ENCODE peak calls at places on chromosomes 6 and 20, in seven cellular contexts. One of them, this sample, is unnamed.

GRCh38 chr6:16319813-16320532 is 81.6 kb downstream of the GMPR start:
- DNase-seq in CD8-positive, alpha-beta T cell: peak; percentile 66
- DNase-seq in Peyer's patch: peak; percentile 71
- DNase-seq in fibroblast of pulmonary artery: peak; percentile 90
- DNase-seq in cardiac muscle cell: peak; percentile 74
- DNase-seq in heart left ventricle: peak; percentile 82
- DNase-seq in PC-3: peak; percentile 83
- DNase-seq in this sample: no peak

GRCh38 chr20:57536759-57537724 is 12.1 kb upstream of the CTCFL start:
- DNase-seq in CD8-positive, alpha-beta T cell: no peak
- DNase-seq in Peyer's patch: peak; percentile 82
- DNase-seq in fibroblast of pulmonary artery: no peak
- DNase-seq in cardiac muscle cell: no peak
- DNase-seq in heart left ventricle: no peak
- DNase-seq in PC-3: no peak
- DNase-seq in this sample: no peak

GRCh38 chr6:166625356-166625755 is 1.7 kb downstream of the RPS6KA2 start:
- DNase-seq in CD8-positive, alpha-beta T cell: no peak
- DNase-seq in Peyer's patch: no peak
- DNase-seq in fibroblast of pulmonary artery: peak; percentile 88
- DNase-seq in cardiac muscle cell: no peak
- DNase-seq in heart left ventricle: no peak
- DNase-seq in PC-3: peak; percentile 12
- DNase-seq in this sample: no peak

GRCh38 chr6:138817799-138818198 is 21.9 kb downstream of the ECT2L start:
- DNase-seq in CD8-positive, alpha-beta T cell: no peak
- DNase-seq in Peyer's patch: peak; percentile 80
- DNase-seq in fibroblast of pulmonary artery: peak; percentile 66
- DNase-seq in cardiac muscle cell: peak; percentile 8
- DNase-seq in heart left ventricle: no peak
- DNase-seq in PC-3: peak; percentile 98
- DNase-seq in this sample: peak; percentile 51

GRCh38 chr6:105838156-105838555 is 248.0 kb upstream of the PRDM1 start:
- DNase-seq in CD8-positive, alpha-beta T cell: no peak
- DNase-seq in Peyer's patch: no peak
- DNase-seq in fibroblast of pulmonary artery: no peak
- DNase-seq in cardiac muscle cell: no peak
- DNase-seq in heart left ventricle: peak; percentile 34
- DNase-seq in PC-3: no peak
- DNase-seq in this sample: no peak

GRCh38 chr6:97077380-97077779 is 152.9 kb downstream of the KLHL32 start:
- DNase-seq in CD8-positive, alpha-beta T cell: no peak
- DNase-seq in Peyer's patch: no peak
- DNase-seq in fibroblast of pulmonary artery: peak; percentile 7
- DNase-seq in cardiac muscle cell: no peak
- DNase-seq in heart left ventricle: no peak
- DNase-seq in PC-3: no peak
- DNase-seq in this sample: no peak

GRCh38 chr20:37846573-37846972 is 56.4 kb upstream of the VSTM2L start:
- DNase-seq in CD8-positive, alpha-beta T cell: no peak
- DNase-seq in Peyer's patch: no peak
- DNase-seq in fibroblast of pulmonary artery: no peak
- DNase-seq in cardiac muscle cell: no peak
- DNase-seq in heart left ventricle: no peak
- DNase-seq in PC-3: no peak
- DNase-seq in this sample: no peak

GRCh38 chr6:161079566-161080262 is 88.1 kb downstream of the MAP3K4 start:
- DNase-seq in CD8-positive, alpha-beta T cell: peak; percentile 25
- DNase-seq in Peyer's patch: no peak
- DNase-seq in fibroblast of pulmonary artery: peak; percentile 71
- DNase-seq in cardiac muscle cell: no peak
- DNase-seq in heart left ventricle: no peak
- DNase-seq in PC-3: peak; percentile 73
- DNase-seq in this sample: peak; percentile 28

GRCh38 chr20:33407796-33408195 is 6.5 kb upstream of the CDK5RAP1 start:
- DNase-seq in CD8-positive, alpha-beta T cell: no peak
- DNase-seq in Peyer's patch: no peak
- DNase-seq in fibroblast of pulmonary artery: no peak
- DNase-seq in cardiac muscle cell: no peak
- DNase-seq in heart left ventricle: no peak
- DNase-seq in PC-3: no peak
- DNase-seq in this sample: no peak

GRCh38 chr20:6838181-6838826 is 70.8 kb downstream of the BMP2 start:
- DNase-seq in CD8-positive, alpha-beta T cell: no peak
- DNase-seq in Peyer's patch: no peak
- DNase-seq in fibroblast of pulmonary artery: no peak
- DNase-seq in cardiac muscle cell: no peak
- DNase-seq in heart left ventricle: no peak
- DNase-seq in PC-3: peak; percentile 75
- DNase-seq in this sample: no peak

GRCh38 chr6:13624871-13625288 is 9.7 kb downstream of the NOL7 start:
- DNase-seq in CD8-positive, alpha-beta T cell: peak; percentile 26
- DNase-seq in Peyer's patch: no peak
- DNase-seq in fibroblast of pulmonary artery: peak; percentile 65
- DNase-seq in cardiac muscle cell: peak; percentile 55
- DNase-seq in heart left ventricle: no peak
- DNase-seq in PC-3: peak; percentile 69
- DNase-seq in this sample: no peak

GRCh38 chr6:105431226-105431625 is 28.3 kb upstream of the PREP start:
- DNase-seq in CD8-positive, alpha-beta T cell: peak; percentile 21
- DNase-seq in Peyer's patch: no peak
- DNase-seq in fibroblast of pulmonary artery: peak; percentile 78
- DNase-seq in cardiac muscle cell: peak; percentile 64
- DNase-seq in heart left ventricle: no peak
- DNase-seq in PC-3: peak; percentile 75
- DNase-seq in this sample: no peak

GRCh38 chr20:8133816-8134451 is 1.9 kb downstream of the PLCB1 start:
- DNase-seq in CD8-positive, alpha-beta T cell: no peak
- DNase-seq in Peyer's patch: no peak
- DNase-seq in fibroblast of pulmonary artery: no peak
- DNase-seq in cardiac muscle cell: no peak
- DNase-seq in heart left ventricle: no peak
- DNase-seq in PC-3: no peak
- DNase-seq in this sample: no peak

GRCh38 chr6:141415896-141416295 is 716.8 kb upstream of the GJE1 start:
- DNase-seq in CD8-positive, alpha-beta T cell: no peak
- DNase-seq in Peyer's patch: no peak
- DNase-seq in fibroblast of pulmonary artery: no peak
- DNase-seq in cardiac muscle cell: no peak
- DNase-seq in heart left ventricle: no peak
- DNase-seq in PC-3: peak; percentile 8
- DNase-seq in this sample: no peak

GRCh38 chr20:5780233-5781217 is 30.3 kb downstream of the SHLD1 start:
- DNase-seq in CD8-positive, alpha-beta T cell: no peak
- DNase-seq in Peyer's patch: no peak
- DNase-seq in fibroblast of pulmonary artery: no peak
- DNase-seq in cardiac muscle cell: no peak
- DNase-seq in heart left ventricle: no peak
- DNase-seq in PC-3: peak; percentile 52
- DNase-seq in this sample: no peak

GRCh38 chr6:12311106-12311505 is 20.9 kb downstream of the EDN1 start:
- DNase-seq in CD8-positive, alpha-beta T cell: no peak
- DNase-seq in Peyer's patch: no peak
- DNase-seq in fibroblast of pulmonary artery: peak; percentile 37
- DNase-seq in cardiac muscle cell: no peak
- DNase-seq in heart left ventricle: no peak
- DNase-seq in PC-3: peak; percentile 70
- DNase-seq in this sample: no peak

GRCh38 chr20:22601361-22602141 is 17.2 kb upstream of the FOXA2 start:
- DNase-seq in CD8-positive, alpha-beta T cell: no peak
- DNase-seq in Peyer's patch: no peak
- DNase-seq in fibroblast of pulmonary artery: no peak
- DNase-seq in cardiac muscle cell: no peak
- DNase-seq in heart left ventricle: no peak
- DNase-seq in PC-3: peak; percentile 43
- DNase-seq in this sample: no peak

GRCh38 chr6:11791354-11792107 is 12.9 kb upstream of the ADTRP start:
- DNase-seq in CD8-positive, alpha-beta T cell: peak; percentile 4
- DNase-seq in Peyer's patch: no peak
- DNase-seq in fibroblast of pulmonary artery: no peak
- DNase-seq in cardiac muscle cell: no peak
- DNase-seq in heart left ventricle: no peak
- DNase-seq in PC-3: no peak
- DNase-seq in this sample: no peak

GRCh38 chr6:157610451-157610999 is 212.5 kb upstream of the SNX9 start:
- DNase-seq in CD8-positive, alpha-beta T cell: no peak
- DNase-seq in Peyer's patch: peak; percentile 31
- DNase-seq in fibroblast of pulmonary artery: no peak
- DNase-seq in cardiac muscle cell: no peak
- DNase-seq in heart left ventricle: no peak
- DNase-seq in PC-3: no peak
- DNase-seq in this sample: no peak

GRCh38 chr6:130693944-130694343 is 133.3 kb upstream of the SMLR1 start:
- DNase-seq in CD8-positive, alpha-beta T cell: no peak
- DNase-seq in Peyer's patch: no peak
- DNase-seq in fibroblast of pulmonary artery: no peak
- DNase-seq in cardiac muscle cell: no peak
- DNase-seq in heart left ventricle: no peak
- DNase-seq in PC-3: no peak
- DNase-seq in this sample: no peak

GRCh38 chr6:108180266-108180665 is 14.4 kb downstream of the NR2E1 start:
- DNase-seq in CD8-positive, alpha-beta T cell: no peak
- DNase-seq in Peyer's patch: no peak
- DNase-seq in fibroblast of pulmonary artery: no peak
- DNase-seq in cardiac muscle cell: no peak
- DNase-seq in heart left ventricle: no peak
- DNase-seq in PC-3: no peak
- DNase-seq in this sample: no peak

GRCh38 chr6:33143113-33143760 is 49.0 kb downstream of the COL11A2 start:
- DNase-seq in CD8-positive, alpha-beta T cell: no peak
- DNase-seq in Peyer's patch: no peak
- DNase-seq in fibroblast of pulmonary artery: no peak
- DNase-seq in cardiac muscle cell: no peak
- DNase-seq in heart left ventricle: no peak
- DNase-seq in PC-3: no peak
- DNase-seq in this sample: no peak

GRCh38 chr6:5537967-5538366 is 276.7 kb downstream of the FARS2 start:
- DNase-seq in CD8-positive, alpha-beta T cell: no peak
- DNase-seq in Peyer's patch: no peak
- DNase-seq in fibroblast of pulmonary artery: peak; percentile 16
- DNase-seq in cardiac muscle cell: no peak
- DNase-seq in heart left ventricle: no peak
- DNase-seq in PC-3: peak; percentile 78
- DNase-seq in this sample: peak; percentile 64

GRCh38 chr6:95768539-95768938 is 191.2 kb downstream of the MANEA start:
- DNase-seq in CD8-positive, alpha-beta T cell: no peak
- DNase-seq in Peyer's patch: no peak
- DNase-seq in fibroblast of pulmonary artery: no peak
- DNase-seq in cardiac muscle cell: peak; percentile 10
- DNase-seq in heart left ventricle: no peak
- DNase-seq in PC-3: no peak
- DNase-seq in this sample: no peak

GRCh38 chr6:100288311-100288710 is 176.4 kb downstream of the SIM1 start:
- DNase-seq in CD8-positive, alpha-beta T cell: no peak
- DNase-seq in Peyer's patch: no peak
- DNase-seq in fibroblast of pulmonary artery: no peak
- DNase-seq in cardiac muscle cell: no peak
- DNase-seq in heart left ventricle: no peak
- DNase-seq in PC-3: peak; percentile 50
- DNase-seq in this sample: no peak

GRCh38 chr6:90811596-90812226 is 224.8 kb upstream of the MAP3K7 start:
- DNase-seq in CD8-positive, alpha-beta T cell: no peak
- DNase-seq in Peyer's patch: no peak
- DNase-seq in fibroblast of pulmonary artery: no peak
- DNase-seq in cardiac muscle cell: no peak
- DNase-seq in heart left ventricle: no peak
- DNase-seq in PC-3: no peak
- DNase-seq in this sample: no peak

GRCh38 chr6:99119109-99120031 is 171.6 kb upstream of the FBXL4 start:
- DNase-seq in CD8-positive, alpha-beta T cell: peak; percentile 5
- DNase-seq in Peyer's patch: peak; percentile 60
- DNase-seq in fibroblast of pulmonary artery: peak; percentile 55
- DNase-seq in cardiac muscle cell: peak; percentile 62
- DNase-seq in heart left ventricle: no peak
- DNase-seq in PC-3: peak; percentile 57
- DNase-seq in this sample: no peak
- TF ChIP-seq CTCF in CD8-positive, alpha-beta T cell: peak; percentile 61
- TF ChIP-seq CTCF in Peyer's patch: peak; percentile 17
- TF ChIP-seq CTCF in fibroblast of pulmonary artery: peak; percentile 69
- TF ChIP-seq CTCF in cardiac muscle cell: peak; percentile 64
- TF ChIP-seq CTCF in heart left ventricle: peak; percentile 52
- TF ChIP-seq CTCF in PC-3: peak; percentile 70
- TF ChIP-seq CTCF in this sample: peak; percentile 61

GRCh38 chr6:46901747-46902362 is 19.9 kb downstream of the ADGRF5 start:
- DNase-seq in CD8-positive, alpha-beta T cell: no peak
- DNase-seq in Peyer's patch: no peak
- DNase-seq in fibroblast of pulmonary artery: peak; percentile 53
- DNase-seq in cardiac muscle cell: no peak
- DNase-seq in heart left ventricle: peak; percentile 39
- DNase-seq in PC-3: peak; percentile 45
- DNase-seq in this sample: no peak
- H3K4me3 ChIP-seq in CD8-positive, alpha-beta T cell: no peak overlapping the region
- H3K4me3 ChIP-seq in Peyer's patch: no peak overlapping the region
- H3K4me3 ChIP-seq in fibroblast of pulmonary artery: no peak overlapping the region
- H3K4me3 ChIP-seq in cardiac muscle cell: no peak overlapping the region
- H3K4me3 ChIP-seq in heart left ventricle: no peak overlapping the region
- H3K4me3 ChIP-seq in PC-3: no peak overlapping the region
- H3K4me3 ChIP-seq in this sample: no peak overlapping the region

GRCh38 chr20:2244993-2245392 is 50.8 kb upstream of the TGM3 start:
- DNase-seq in CD8-positive, alpha-beta T cell: no peak
- DNase-seq in Peyer's patch: no peak
- DNase-seq in fibroblast of pulmonary artery: no peak
- DNase-seq in cardiac muscle cell: peak; percentile 23
- DNase-seq in heart left ventricle: no peak
- DNase-seq in PC-3: no peak
- DNase-seq in this sample: no peak
- TF ChIP-seq CTCF in CD8-positive, alpha-beta T cell: no peak
- TF ChIP-seq CTCF in Peyer's patch: no peak
- TF ChIP-seq CTCF in fibroblast of pulmonary artery: no peak
- TF ChIP-seq CTCF in cardiac muscle cell: no peak
- TF ChIP-seq CTCF in heart left ventricle: no peak
- TF ChIP-seq CTCF in PC-3: no peak
- TF ChIP-seq CTCF in this sample: no peak

DNA sequence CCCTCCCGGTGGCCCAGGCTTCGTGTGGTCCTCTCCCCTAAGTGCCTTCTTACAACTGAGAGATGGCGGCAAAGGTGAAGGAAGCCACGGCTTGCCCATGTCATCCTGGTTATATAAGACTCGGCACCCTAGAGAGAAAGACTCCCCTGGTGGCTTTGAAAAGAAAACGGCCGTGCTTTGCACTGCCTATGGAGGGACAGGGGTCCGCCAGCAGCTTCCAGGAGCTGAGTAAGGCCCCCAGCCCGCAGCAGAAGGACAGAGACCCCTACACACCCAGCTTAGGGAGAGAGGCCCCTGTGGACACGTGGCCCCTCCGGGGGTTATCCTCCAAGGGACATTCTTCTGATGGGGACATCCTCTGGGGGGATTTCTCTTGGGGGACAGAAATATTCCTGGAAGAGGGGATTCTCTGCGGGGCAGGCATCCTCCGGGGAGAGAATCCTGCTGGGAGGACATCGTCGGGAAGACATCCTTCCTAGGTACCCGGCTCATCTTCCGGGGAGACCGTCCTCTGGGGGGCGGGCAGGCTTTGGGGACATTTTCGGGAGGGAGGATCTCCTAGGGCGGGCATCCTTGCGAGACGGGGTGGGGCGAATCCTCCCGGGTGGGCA is 509 bp upstream of the OGFR start:
- DNase-seq in CD8-positive, alpha-beta T cell: peak; percentile 21
- DNase-seq in Peyer's patch: peak; percentile 73
- DNase-seq in fibroblast of pulmonary artery: no peak
- DNase-seq in cardiac muscle cell: no peak
- DNase-seq in heart left ventricle: no peak
- DNase-seq in PC-3: no peak
- DNase-seq in this sample: no peak
- H3K4me3 ChIP-seq in CD8-positive, alpha-beta T cell: peak overlapping the region; percentile 84
- H3K4me3 ChIP-seq in Peyer's patch: peak overlapping the region; percentile 87
- H3K4me3 ChIP-seq in fibroblast of pulmonary artery: peak overlapping the region; percentile 72
- H3K4me3 ChIP-seq in cardiac muscle cell: peak overlapping the region; percentile 100
- H3K4me3 ChIP-seq in heart left ventricle: peak overlapping the region; percentile 100
- H3K4me3 ChIP-seq in PC-3: peak overlapping the region; percentile 96
- H3K4me3 ChIP-seq in this sample: peak overlapping the region; percentile 86

GRCh38 chr6:152982768-152983636 is at the start of gene FBXO5:
- DNase-seq in CD8-positive, alpha-beta T cell: peak; percentile 97
- DNase-seq in Peyer's patch: peak; percentile 99
- DNase-seq in fibroblast of pulmonary artery: peak; percentile 99
- DNase-seq in cardiac muscle cell: peak; percentile 98
- DNase-seq in heart left ventricle: peak; percentile 97
- DNase-seq in PC-3: peak; percentile 95
- DNase-seq in this sample: peak; percentile 83
- TF ChIP-seq CTCF in CD8-positive, alpha-beta T cell: no peak
- TF ChIP-seq CTCF in Peyer's patch: no peak
- TF ChIP-seq CTCF in fibroblast of pulmonary artery: no peak
- TF ChIP-seq CTCF in cardiac muscle cell: no peak
- TF ChIP-seq CTCF in heart left ventricle: no peak
- TF ChIP-seq CTCF in PC-3: no peak
- TF ChIP-seq CTCF in this sample: no peak